ENCODE peak calls at places on chromosome 4, in ten cellular contexts. One of them, this sample, is unnamed.

GRCh38 chr4:20543131-20543530 is 157.1 kb upstream of the PACRGL start:
- DNase-seq in astrocyte of the spinal cord: no peak
- DNase-seq in Right ventricle myocardium superior: no peak
- DNase-seq in dorsolateral prefrontal cortex: no peak
- DNase-seq in GM19239: no peak
- DNase-seq in ureter: no peak
- DNase-seq in activated naive CD4-positive, alpha-beta T cell treated with anti-CD3 and anti-CD28 coated beads, Interleukin-2, amount 50 U/mL, for 72 hours: no peak
- DNase-seq in putamen: no peak
- DNase-seq in stimulated activated CD4-positive, alpha-beta T cell treated with anti-CD3 and anti-CD28 coated beads, Interleukin-1b, Interleukin-23, amount 100 ng/mL, for 4 hours: no peak
- DNase-seq in HCEC 1CT: no peak
- DNase-seq in this sample: no peak

GRCh38 chr4:57425610-57426009 is 315.4 kb upstream of the IGFBP7 start:
- DNase-seq in astrocyte of the spinal cord: peak; percentile 39
- DNase-seq in Right ventricle myocardium superior: no peak
- DNase-seq in dorsolateral prefrontal cortex: no peak
- DNase-seq in GM19239: no peak
- DNase-seq in ureter: no peak
- DNase-seq in activated naive CD4-positive, alpha-beta T cell treated with anti-CD3 and anti-CD28 coated beads, Interleukin-2, amount 50 U/mL, for 72 hours: no peak
- DNase-seq in putamen: no peak
- DNase-seq in stimulated activated CD4-positive, alpha-beta T cell treated with anti-CD3 and anti-CD28 coated beads, Interleukin-1b, Interleukin-23, amount 100 ng/mL, for 4 hours: no peak
- DNase-seq in HCEC 1CT: no peak
- DNase-seq in this sample: no peak

GRCh38 chr4:64774626-64775025 is 365.4 kb upstream of the TECRL start:
- DNase-seq in astrocyte of the spinal cord: peak; percentile 63
- DNase-seq in Right ventricle myocardium superior: no peak
- DNase-seq in dorsolateral prefrontal cortex: no peak
- DNase-seq in GM19239: no peak
- DNase-seq in ureter: no peak
- DNase-seq in activated naive CD4-positive, alpha-beta T cell treated with anti-CD3 and anti-CD28 coated beads, Interleukin-2, amount 50 U/mL, for 72 hours: no peak
- DNase-seq in putamen: no peak
- DNase-seq in stimulated activated CD4-positive, alpha-beta T cell treated with anti-CD3 and anti-CD28 coated beads, Interleukin-1b, Interleukin-23, amount 100 ng/mL, for 4 hours: no peak
- DNase-seq in HCEC 1CT: peak; percentile 6
- DNase-seq in this sample: no peak

GRCh38 chr4:185839770-185840169 is 27.8 kb upstream of the SORBS2 start:
- DNase-seq in astrocyte of the spinal cord: peak; percentile 74
- DNase-seq in Right ventricle myocardium superior: no peak
- DNase-seq in dorsolateral prefrontal cortex: no peak
- DNase-seq in GM19239: no peak
- DNase-seq in ureter: no peak
- DNase-seq in activated naive CD4-positive, alpha-beta T cell treated with anti-CD3 and anti-CD28 coated beads, Interleukin-2, amount 50 U/mL, for 72 hours: no peak
- DNase-seq in putamen: no peak
- DNase-seq in stimulated activated CD4-positive, alpha-beta T cell treated with anti-CD3 and anti-CD28 coated beads, Interleukin-1b, Interleukin-23, amount 100 ng/mL, for 4 hours: no peak
- DNase-seq in HCEC 1CT: no peak
- DNase-seq in this sample: peak; percentile 46

GRCh38 chr4:139509727-139510410 is 46.1 kb downstream of the SETD7 start:
- DNase-seq in astrocyte of the spinal cord: no peak
- DNase-seq in Right ventricle myocardium superior: no peak
- DNase-seq in dorsolateral prefrontal cortex: no peak
- DNase-seq in GM19239: no peak
- DNase-seq in ureter: no peak
- DNase-seq in activated naive CD4-positive, alpha-beta T cell treated with anti-CD3 and anti-CD28 coated beads, Interleukin-2, amount 50 U/mL, for 72 hours: no peak
- DNase-seq in putamen: no peak
- DNase-seq in stimulated activated CD4-positive, alpha-beta T cell treated with anti-CD3 and anti-CD28 coated beads, Interleukin-1b, Interleukin-23, amount 100 ng/mL, for 4 hours: no peak
- DNase-seq in HCEC 1CT: no peak
- DNase-seq in this sample: peak; percentile 69

GRCh38 chr4:48254381-48255072 is 15.1 kb downstream of the TEC start:
- DNase-seq in astrocyte of the spinal cord: peak; percentile 95
- DNase-seq in Right ventricle myocardium superior: no peak
- DNase-seq in dorsolateral prefrontal cortex: no peak
- DNase-seq in GM19239: no peak
- DNase-seq in ureter: no peak
- DNase-seq in activated naive CD4-positive, alpha-beta T cell treated with anti-CD3 and anti-CD28 coated beads, Interleukin-2, amount 50 U/mL, for 72 hours: no peak
- DNase-seq in putamen: no peak
- DNase-seq in stimulated activated CD4-positive, alpha-beta T cell treated with anti-CD3 and anti-CD28 coated beads, Interleukin-1b, Interleukin-23, amount 100 ng/mL, for 4 hours: no peak
- DNase-seq in HCEC 1CT: peak; percentile 37
- DNase-seq in this sample: no peak

GRCh38 chr4:94758141-94758699 is 465 bp downstream of the BMPR1B start:
- DNase-seq in astrocyte of the spinal cord: peak; percentile 50
- DNase-seq in Right ventricle myocardium superior: peak; percentile 43
- DNase-seq in dorsolateral prefrontal cortex: no peak
- DNase-seq in GM19239: no peak
- DNase-seq in ureter: peak; percentile 43
- DNase-seq in activated naive CD4-positive, alpha-beta T cell treated with anti-CD3 and anti-CD28 coated beads, Interleukin-2, amount 50 U/mL, for 72 hours: peak; percentile 2
- DNase-seq in putamen: no peak
- DNase-seq in stimulated activated CD4-positive, alpha-beta T cell treated with anti-CD3 and anti-CD28 coated beads, Interleukin-1b, Interleukin-23, amount 100 ng/mL, for 4 hours: no peak
- DNase-seq in HCEC 1CT: peak; percentile 15
- DNase-seq in this sample: no peak

GRCh38 chr4:112952301-112952700 is 97.2 kb upstream of the ANK2 start:
- DNase-seq in astrocyte of the spinal cord: no peak
- DNase-seq in Right ventricle myocardium superior: no peak
- DNase-seq in dorsolateral prefrontal cortex: no peak
- DNase-seq in GM19239: no peak
- DNase-seq in ureter: no peak
- DNase-seq in activated naive CD4-positive, alpha-beta T cell treated with anti-CD3 and anti-CD28 coated beads, Interleukin-2, amount 50 U/mL, for 72 hours: no peak
- DNase-seq in putamen: peak; percentile 76
- DNase-seq in stimulated activated CD4-positive, alpha-beta T cell treated with anti-CD3 and anti-CD28 coated beads, Interleukin-1b, Interleukin-23, amount 100 ng/mL, for 4 hours: no peak
- DNase-seq in HCEC 1CT: no peak
- DNase-seq in this sample: no peak

GRCh38 chr4:4872148-4872903 is 12.9 kb downstream of the MSX1 start:
- DNase-seq in astrocyte of the spinal cord: no peak
- DNase-seq in Right ventricle myocardium superior: no peak
- DNase-seq in dorsolateral prefrontal cortex: no peak
- DNase-seq in GM19239: no peak
- DNase-seq in ureter: no peak
- DNase-seq in activated naive CD4-positive, alpha-beta T cell treated with anti-CD3 and anti-CD28 coated beads, Interleukin-2, amount 50 U/mL, for 72 hours: no peak
- DNase-seq in putamen: no peak
- DNase-seq in stimulated activated CD4-positive, alpha-beta T cell treated with anti-CD3 and anti-CD28 coated beads, Interleukin-1b, Interleukin-23, amount 100 ng/mL, for 4 hours: no peak
- DNase-seq in HCEC 1CT: no peak
- DNase-seq in this sample: peak; percentile 69

GRCh38 chr4:69322055-69322454 is 41.8 kb downstream of the UGT2B28 start:
- DNase-seq in astrocyte of the spinal cord: peak; percentile 33
- DNase-seq in Right ventricle myocardium superior: no peak
- DNase-seq in dorsolateral prefrontal cortex: no peak
- DNase-seq in GM19239: no peak
- DNase-seq in ureter: no peak
- DNase-seq in activated naive CD4-positive, alpha-beta T cell treated with anti-CD3 and anti-CD28 coated beads, Interleukin-2, amount 50 U/mL, for 72 hours: no peak
- DNase-seq in putamen: no peak
- DNase-seq in stimulated activated CD4-positive, alpha-beta T cell treated with anti-CD3 and anti-CD28 coated beads, Interleukin-1b, Interleukin-23, amount 100 ng/mL, for 4 hours: no peak
- DNase-seq in HCEC 1CT: no peak
- DNase-seq in this sample: no peak

GRCh38 chr4:185573651-185574199 is 38.4 kb upstream of the PDLIM3 start:
- DNase-seq in astrocyte of the spinal cord: peak; percentile 83
- DNase-seq in Right ventricle myocardium superior: no peak
- DNase-seq in dorsolateral prefrontal cortex: no peak
- DNase-seq in GM19239: no peak
- DNase-seq in ureter: no peak
- DNase-seq in activated naive CD4-positive, alpha-beta T cell treated with anti-CD3 and anti-CD28 coated beads, Interleukin-2, amount 50 U/mL, for 72 hours: no peak
- DNase-seq in putamen: no peak
- DNase-seq in stimulated activated CD4-positive, alpha-beta T cell treated with anti-CD3 and anti-CD28 coated beads, Interleukin-1b, Interleukin-23, amount 100 ng/mL, for 4 hours: no peak
- DNase-seq in HCEC 1CT: peak; percentile 72
- DNase-seq in this sample: no peak

GRCh38 chr4:105092768-105093167 is 53.9 kb upstream of the TET2 start:
- DNase-seq in astrocyte of the spinal cord: no peak
- DNase-seq in Right ventricle myocardium superior: no peak
- DNase-seq in dorsolateral prefrontal cortex: no peak
- DNase-seq in GM19239: no peak
- DNase-seq in ureter: no peak
- DNase-seq in activated naive CD4-positive, alpha-beta T cell treated with anti-CD3 and anti-CD28 coated beads, Interleukin-2, amount 50 U/mL, for 72 hours: no peak
- DNase-seq in putamen: no peak
- DNase-seq in stimulated activated CD4-positive, alpha-beta T cell treated with anti-CD3 and anti-CD28 coated beads, Interleukin-1b, Interleukin-23, amount 100 ng/mL, for 4 hours: no peak
- DNase-seq in HCEC 1CT: peak; percentile 21
- DNase-seq in this sample: no peak

GRCh38 chr4:102760645-102761477 is at the start of gene MANBA:
- DNase-seq in astrocyte of the spinal cord: peak; percentile 76
- DNase-seq in Right ventricle myocardium superior: peak; percentile 92
- DNase-seq in dorsolateral prefrontal cortex: peak; percentile 65
- DNase-seq in GM19239: peak; percentile 88
- DNase-seq in ureter: peak; percentile 84
- DNase-seq in activated naive CD4-positive, alpha-beta T cell treated with anti-CD3 and anti-CD28 coated beads, Interleukin-2, amount 50 U/mL, for 72 hours: peak; percentile 76
- DNase-seq in putamen: peak; percentile 89
- DNase-seq in stimulated activated CD4-positive, alpha-beta T cell treated with anti-CD3 and anti-CD28 coated beads, Interleukin-1b, Interleukin-23, amount 100 ng/mL, for 4 hours: peak; percentile 80
- DNase-seq in HCEC 1CT: peak; percentile 60
- DNase-seq in this sample: peak; percentile 89

GRCh38 chr4:2445571-2445970 is 23.3 kb upstream of the RNF4 start:
- DNase-seq in astrocyte of the spinal cord: no peak
- DNase-seq in Right ventricle myocardium superior: no peak
- DNase-seq in dorsolateral prefrontal cortex: no peak
- DNase-seq in GM19239: no peak
- DNase-seq in ureter: no peak
- DNase-seq in activated naive CD4-positive, alpha-beta T cell treated with anti-CD3 and anti-CD28 coated beads, Interleukin-2, amount 50 U/mL, for 72 hours: no peak
- DNase-seq in putamen: no peak
- DNase-seq in stimulated activated CD4-positive, alpha-beta T cell treated with anti-CD3 and anti-CD28 coated beads, Interleukin-1b, Interleukin-23, amount 100 ng/mL, for 4 hours: no peak
- DNase-seq in HCEC 1CT: no peak
- DNase-seq in this sample: no peak

GRCh38 chr4:70903282-70903603 is 1.1 kb downstream of the MOB1B start:
- DNase-seq in astrocyte of the spinal cord: no peak
- DNase-seq in Right ventricle myocardium superior: no peak
- DNase-seq in dorsolateral prefrontal cortex: no peak
- DNase-seq in GM19239: no peak
- DNase-seq in ureter: no peak
- DNase-seq in activated naive CD4-positive, alpha-beta T cell treated with anti-CD3 and anti-CD28 coated beads, Interleukin-2, amount 50 U/mL, for 72 hours: no peak
- DNase-seq in putamen: no peak
- DNase-seq in stimulated activated CD4-positive, alpha-beta T cell treated with anti-CD3 and anti-CD28 coated beads, Interleukin-1b, Interleukin-23, amount 100 ng/mL, for 4 hours: no peak
- DNase-seq in HCEC 1CT: no peak
- DNase-seq in this sample: peak; percentile 19

GRCh38 chr4:127631420-127631819 is 1.3 kb upstream of the INTU start:
- DNase-seq in astrocyte of the spinal cord: peak; percentile 20
- DNase-seq in Right ventricle myocardium superior: no peak
- DNase-seq in dorsolateral prefrontal cortex: no peak
- DNase-seq in GM19239: no peak
- DNase-seq in ureter: no peak
- DNase-seq in activated naive CD4-positive, alpha-beta T cell treated with anti-CD3 and anti-CD28 coated beads, Interleukin-2, amount 50 U/mL, for 72 hours: no peak
- DNase-seq in putamen: no peak
- DNase-seq in stimulated activated CD4-positive, alpha-beta T cell treated with anti-CD3 and anti-CD28 coated beads, Interleukin-1b, Interleukin-23, amount 100 ng/mL, for 4 hours: no peak
- DNase-seq in HCEC 1CT: peak; percentile 45
- DNase-seq in this sample: no peak

GRCh38 chr4:45007499-45007898 is 281.1 kb upstream of the GNPDA2 start:
- DNase-seq in astrocyte of the spinal cord: no peak
- DNase-seq in Right ventricle myocardium superior: no peak
- DNase-seq in dorsolateral prefrontal cortex: no peak
- DNase-seq in GM19239: no peak
- DNase-seq in ureter: no peak
- DNase-seq in activated naive CD4-positive, alpha-beta T cell treated with anti-CD3 and anti-CD28 coated beads, Interleukin-2, amount 50 U/mL, for 72 hours: no peak
- DNase-seq in putamen: no peak
- DNase-seq in stimulated activated CD4-positive, alpha-beta T cell treated with anti-CD3 and anti-CD28 coated beads, Interleukin-1b, Interleukin-23, amount 100 ng/mL, for 4 hours: no peak
- DNase-seq in HCEC 1CT: no peak
- DNase-seq in this sample: no peak

GRCh38 chr4:118801895-118802575 is 33.9 kb downstream of the SEC24D start:
- DNase-seq in astrocyte of the spinal cord: no peak
- DNase-seq in Right ventricle myocardium superior: no peak
- DNase-seq in dorsolateral prefrontal cortex: no peak
- DNase-seq in GM19239: no peak
- DNase-seq in ureter: no peak
- DNase-seq in activated naive CD4-positive, alpha-beta T cell treated with anti-CD3 and anti-CD28 coated beads, Interleukin-2, amount 50 U/mL, for 72 hours: no peak
- DNase-seq in putamen: no peak
- DNase-seq in stimulated activated CD4-positive, alpha-beta T cell treated with anti-CD3 and anti-CD28 coated beads, Interleukin-1b, Interleukin-23, amount 100 ng/mL, for 4 hours: no peak
- DNase-seq in HCEC 1CT: no peak
- DNase-seq in this sample: no peak

GRCh38 chr4:38002451-38003071 is 42.4 kb downstream of the PTTG2 start:
- DNase-seq in astrocyte of the spinal cord: no peak
- DNase-seq in Right ventricle myocardium superior: no peak
- DNase-seq in dorsolateral prefrontal cortex: no peak
- DNase-seq in GM19239: no peak
- DNase-seq in ureter: no peak
- DNase-seq in activated naive CD4-positive, alpha-beta T cell treated with anti-CD3 and anti-CD28 coated beads, Interleukin-2, amount 50 U/mL, for 72 hours: no peak
- DNase-seq in putamen: no peak
- DNase-seq in stimulated activated CD4-positive, alpha-beta T cell treated with anti-CD3 and anti-CD28 coated beads, Interleukin-1b, Interleukin-23, amount 100 ng/mL, for 4 hours: no peak
- DNase-seq in HCEC 1CT: no peak
- DNase-seq in this sample: no peak

GRCh38 chr4:6668391-6668790 is 25.3 kb upstream of the S100P start:
- DNase-seq in astrocyte of the spinal cord: no peak
- DNase-seq in Right ventricle myocardium superior: no peak
- DNase-seq in dorsolateral prefrontal cortex: no peak
- DNase-seq in GM19239: no peak
- DNase-seq in ureter: no peak
- DNase-seq in activated naive CD4-positive, alpha-beta T cell treated with anti-CD3 and anti-CD28 coated beads, Interleukin-2, amount 50 U/mL, for 72 hours: no peak
- DNase-seq in putamen: no peak
- DNase-seq in stimulated activated CD4-positive, alpha-beta T cell treated with anti-CD3 and anti-CD28 coated beads, Interleukin-1b, Interleukin-23, amount 100 ng/mL, for 4 hours: no peak
- DNase-seq in HCEC 1CT: peak; percentile 41
- DNase-seq in this sample: no peak

GRCh38 chr4:169663894-169664293 is 43.5 kb downstream of the CLCN3 start:
- DNase-seq in astrocyte of the spinal cord: peak; percentile 52
- DNase-seq in Right ventricle myocardium superior: no peak
- DNase-seq in dorsolateral prefrontal cortex: no peak
- DNase-seq in GM19239: no peak
- DNase-seq in ureter: no peak
- DNase-seq in activated naive CD4-positive, alpha-beta T cell treated with anti-CD3 and anti-CD28 coated beads, Interleukin-2, amount 50 U/mL, for 72 hours: no peak
- DNase-seq in putamen: no peak
- DNase-seq in stimulated activated CD4-positive, alpha-beta T cell treated with anti-CD3 and anti-CD28 coated beads, Interleukin-1b, Interleukin-23, amount 100 ng/mL, for 4 hours: no peak
- DNase-seq in HCEC 1CT: no peak
- DNase-seq in this sample: no peak

GRCh38 chr4:175791221-175791620 is 20.8 kb downstream of the GPM6A start:
- DNase-seq in astrocyte of the spinal cord: no peak
- DNase-seq in Right ventricle myocardium superior: no peak
- DNase-seq in dorsolateral prefrontal cortex: no peak
- DNase-seq in GM19239: no peak
- DNase-seq in ureter: no peak
- DNase-seq in activated naive CD4-positive, alpha-beta T cell treated with anti-CD3 and anti-CD28 coated beads, Interleukin-2, amount 50 U/mL, for 72 hours: no peak
- DNase-seq in putamen: no peak
- DNase-seq in stimulated activated CD4-positive, alpha-beta T cell treated with anti-CD3 and anti-CD28 coated beads, Interleukin-1b, Interleukin-23, amount 100 ng/mL, for 4 hours: no peak
- DNase-seq in HCEC 1CT: no peak
- DNase-seq in this sample: peak; percentile 67

GRCh38 chr4:111221371-111221770 is 598.5 kb upstream of the PITX2 start:
- DNase-seq in astrocyte of the spinal cord: no peak
- DNase-seq in Right ventricle myocardium superior: no peak
- DNase-seq in dorsolateral prefrontal cortex: no peak
- DNase-seq in GM19239: no peak
- DNase-seq in ureter: no peak
- DNase-seq in activated naive CD4-positive, alpha-beta T cell treated with anti-CD3 and anti-CD28 coated beads, Interleukin-2, amount 50 U/mL, for 72 hours: no peak
- DNase-seq in putamen: no peak
- DNase-seq in stimulated activated CD4-positive, alpha-beta T cell treated with anti-CD3 and anti-CD28 coated beads, Interleukin-1b, Interleukin-23, amount 100 ng/mL, for 4 hours: no peak
- DNase-seq in HCEC 1CT: no peak
- DNase-seq in this sample: no peak

GRCh38 chr4:139852612-139853269 is 187.1 kb downstream of the MGST2 start:
- DNase-seq in astrocyte of the spinal cord: no peak
- DNase-seq in Right ventricle myocardium superior: no peak
- DNase-seq in dorsolateral prefrontal cortex: no peak
- DNase-seq in GM19239: no peak
- DNase-seq in ureter: no peak
- DNase-seq in activated naive CD4-positive, alpha-beta T cell treated with anti-CD3 and anti-CD28 coated beads, Interleukin-2, amount 50 U/mL, for 72 hours: no peak
- DNase-seq in putamen: no peak
- DNase-seq in stimulated activated CD4-positive, alpha-beta T cell treated with anti-CD3 and anti-CD28 coated beads, Interleukin-1b, Interleukin-23, amount 100 ng/mL, for 4 hours: no peak
- DNase-seq in HCEC 1CT: no peak
- DNase-seq in this sample: no peak

GRCh38 chr4:77899607-77900006 is 37.0 kb downstream of the MRPL1 start:
- DNase-seq in astrocyte of the spinal cord: no peak
- DNase-seq in Right ventricle myocardium superior: no peak
- DNase-seq in dorsolateral prefrontal cortex: no peak
- DNase-seq in GM19239: no peak
- DNase-seq in ureter: no peak
- DNase-seq in activated naive CD4-positive, alpha-beta T cell treated with anti-CD3 and anti-CD28 coated beads, Interleukin-2, amount 50 U/mL, for 72 hours: no peak
- DNase-seq in putamen: no peak
- DNase-seq in stimulated activated CD4-positive, alpha-beta T cell treated with anti-CD3 and anti-CD28 coated beads, Interleukin-1b, Interleukin-23, amount 100 ng/mL, for 4 hours: no peak
- DNase-seq in HCEC 1CT: no peak
- DNase-seq in this sample: no peak

GRCh38 chr4:115537387-115537786 is 424.0 kb upstream of the NDST4 start:
- DNase-seq in astrocyte of the spinal cord: peak; percentile 41
- DNase-seq in Right ventricle myocardium superior: no peak
- DNase-seq in dorsolateral prefrontal cortex: no peak
- DNase-seq in GM19239: no peak
- DNase-seq in ureter: no peak
- DNase-seq in activated naive CD4-positive, alpha-beta T cell treated with anti-CD3 and anti-CD28 coated beads, Interleukin-2, amount 50 U/mL, for 72 hours: no peak
- DNase-seq in putamen: no peak
- DNase-seq in stimulated activated CD4-positive, alpha-beta T cell treated with anti-CD3 and anti-CD28 coated beads, Interleukin-1b, Interleukin-23, amount 100 ng/mL, for 4 hours: no peak
- DNase-seq in HCEC 1CT: no peak
- DNase-seq in this sample: no peak

GRCh38 chr4:165204462-165204830 is 2.9 kb upstream of the KLHL2 start:
- DNase-seq in astrocyte of the spinal cord: peak; percentile 55
- DNase-seq in Right ventricle myocardium superior: no peak
- DNase-seq in dorsolateral prefrontal cortex: no peak
- DNase-seq in GM19239: no peak
- DNase-seq in ureter: no peak
- DNase-seq in activated naive CD4-positive, alpha-beta T cell treated with anti-CD3 and anti-CD28 coated beads, Interleukin-2, amount 50 U/mL, for 72 hours: no peak
- DNase-seq in putamen: no peak
- DNase-seq in stimulated activated CD4-positive, alpha-beta T cell treated with anti-CD3 and anti-CD28 coated beads, Interleukin-1b, Interleukin-23, amount 100 ng/mL, for 4 hours: no peak
- DNase-seq in HCEC 1CT: peak; percentile 17
- DNase-seq in this sample: no peak

GRCh38 chr4:88630756-88631155 is 38.5 kb downstream of the HERC3 start:
- DNase-seq in astrocyte of the spinal cord: peak; percentile 70
- DNase-seq in Right ventricle myocardium superior: no peak
- DNase-seq in dorsolateral prefrontal cortex: no peak
- DNase-seq in GM19239: no peak
- DNase-seq in ureter: no peak
- DNase-seq in activated naive CD4-positive, alpha-beta T cell treated with anti-CD3 and anti-CD28 coated beads, Interleukin-2, amount 50 U/mL, for 72 hours: no peak
- DNase-seq in putamen: no peak
- DNase-seq in stimulated activated CD4-positive, alpha-beta T cell treated with anti-CD3 and anti-CD28 coated beads, Interleukin-1b, Interleukin-23, amount 100 ng/mL, for 4 hours: no peak
- DNase-seq in HCEC 1CT: peak; percentile 73
- DNase-seq in this sample: no peak

This sample was measured in cerebellar cortex.